ENCODE peak calls at places on chromosomes 11 and 22, in nine cellular contexts. Z, X, R, L, S, I, W, K and E are unnamed samples.

GRCh38 chr22:40346178-40347064 is at the start of gene ADSL:
- DNase-seq in Z (peak), X (no peak), R (peak), L (peak), S (no peak), I (peak), W (peak), K (peak), E (peak)

GRCh38 chr11:124717421-124717785 is 22.3 kb upstream of the NRGN start:
- DNase-seq in Z (no peak), X (peak), R (no peak), L (no peak), S (no peak), I (no peak), W (no peak), K (no peak), E (no peak)

GRCh38 chr11:47378011-47378835 is at the start of gene SPI1:
- DNase-seq in Z (no peak), X (no peak), R (no peak), L (peak), S (no peak), I (no peak), W (peak), K (peak), E (peak)

GRCh38 chr11:132024587-132025295 is 654.3 kb downstream of the NTM start:
- DNase-seq in Z (no peak), X (peak), R (no peak), L (peak), S (peak), I (no peak), W (no peak), K (no peak), E (no peak)

GRCh38 chr22:23180301-23180892 is at the start of gene BCR:
- DNase-seq in Z (peak), X (no peak), R (peak), L (no peak), S (no peak), I (peak), W (peak), K (peak), E (no peak)

GRCh38 chr22:33659423-33659822 is 260.9 kb downstream of the LARGE1 start:
- DNase-seq in Z (no peak), X (no peak), R (no peak), L (no peak), S (no peak), I (no peak), W (no peak), K (peak), E (no peak)

GRCh38 chr22:48575567-48576332 is 1251.9 kb downstream of the BRD1 start:
- DNase-seq in Z (no peak), X (no peak), R (no peak), L (no peak), S (no peak), I (no peak), W (no peak), K (no peak), E (no peak)

GRCh38 chr11:93585758-93586157 is 42.6 kb upstream of the SMCO4 start:
- DNase-seq in Z (no peak), X (no peak), R (peak), L (no peak), S (peak), I (peak), W (no peak), K (no peak), E (no peak)

GRCh38 chr11:131811380-131811779 is 441.0 kb downstream of the NTM start:
- DNase-seq in Z (peak), X (peak), R (no peak), L (no peak), S (no peak), I (no peak), W (no peak), K (no peak), E (no peak)

GRCh38 chr11:16909375-16910035 is 104.7 kb downstream of the PLEKHA7 start:
- DNase-seq in Z (no peak), X (no peak), R (no peak), L (peak), S (no peak), I (no peak), W (no peak), K (no peak), E (peak)

GRCh38 chr11:36657610-36658225 is 59.7 kb upstream of the RAG2 start:
- DNase-seq in Z (peak), X (no peak), R (no peak), L (no peak), S (no peak), I (no peak), W (no peak), K (no peak), E (no peak)

GRCh38 chr11:77658213-77659013 is 20.8 kb upstream of the CLNS1A start:
- DNase-seq in Z (no peak), X (no peak), R (no peak), L (no peak), S (peak), I (no peak), W (no peak), K (no peak), E (no peak)

GRCh38 chr22:45865561-45866397 is 111.2 kb downstream of the WNT7B start:
- DNase-seq in Z (no peak), X (no peak), R (no peak), L (no peak), S (no peak), I (no peak), W (no peak), K (peak), E (no peak)

GRCh38 chr11:72069787-72070251 is 10.5 kb downstream of the NUMA1 start:
- DNase-seq in Z (no peak), X (no peak), R (peak), L (no peak), S (no peak), I (peak), W (peak), K (peak), E (no peak)

GRCh38 chr22:26471522-26471921 is 12.1 kb downstream of the HPS4 start:
- DNase-seq in Z (no peak), X (peak), R (peak), L (no peak), S (peak), I (peak), W (no peak), K (no peak), E (no peak)

GRCh38 chr11:1563697-1564534 is 8.2 kb downstream of the DUSP8 start:
- DNase-seq in Z (no peak), X (no peak), R (no peak), L (no peak), S (no peak), I (no peak), W (no peak), K (no peak), E (no peak)

GRCh38 chr11:76302707-76303395 is 78.1 kb downstream of the THAP12 start:
- DNase-seq in Z (no peak), X (no peak), R (no peak), L (no peak), S (no peak), I (no peak), W (no peak), K (no peak), E (no peak)

GRCh38 chr22:39658367-39658766 is 87.8 kb downstream of the CACNA1I start:
- DNase-seq in Z (peak), X (no peak), R (no peak), L (no peak), S (no peak), I (peak), W (peak), K (no peak), E (no peak)

GRCh38 chr11:84899134-84899533 is 728.0 kb downstream of the DLG2 start:
- DNase-seq in Z (no peak), X (no peak), R (no peak), L (no peak), S (no peak), I (no peak), W (no peak), K (no peak), E (no peak)

GRCh38 chr11:2261436-2262230 is 8.8 kb downstream of the ASCL2 start:
- DNase-seq in Z (no peak), X (no peak), R (no peak), L (no peak), S (no peak), I (no peak), W (no peak), K (no peak), E (no peak)

GRCh38 chr22:28940441-28940840 is 57.1 kb downstream of the ZNRF3 start:
- DNase-seq in Z (no peak), X (no peak), R (no peak), L (no peak), S (no peak), I (no peak), W (no peak), K (no peak), E (no peak)

GRCh38 chr11:114891911-114892310 is 213.6 kb downstream of the NXPE2 start:
- DNase-seq in Z (no peak), X (no peak), R (no peak), L (no peak), S (no peak), I (no peak), W (no peak), K (no peak), E (no peak)

GRCh38 chr11:115179647-115180046 is 324.6 kb downstream of the CADM1 start:
- DNase-seq in Z (no peak), X (no peak), R (no peak), L (no peak), S (no peak), I (no peak), W (no peak), K (no peak), E (no peak)

GRCh38 chr11:64148200-64148916 is 17.6 kb downstream of the MACROD1 start:
- DNase-seq in Z (peak), X (peak), R (peak), L (no peak), S (peak), I (peak), W (peak), K (peak), E (no peak)

GRCh38 chr11:44564653-44565007 is 833 bp upstream of the CD82 start:
- DNase-seq in Z (no peak), X (peak), R (peak), L (no peak), S (peak), I (no peak), W (no peak), K (peak), E (no peak)

DNA sequence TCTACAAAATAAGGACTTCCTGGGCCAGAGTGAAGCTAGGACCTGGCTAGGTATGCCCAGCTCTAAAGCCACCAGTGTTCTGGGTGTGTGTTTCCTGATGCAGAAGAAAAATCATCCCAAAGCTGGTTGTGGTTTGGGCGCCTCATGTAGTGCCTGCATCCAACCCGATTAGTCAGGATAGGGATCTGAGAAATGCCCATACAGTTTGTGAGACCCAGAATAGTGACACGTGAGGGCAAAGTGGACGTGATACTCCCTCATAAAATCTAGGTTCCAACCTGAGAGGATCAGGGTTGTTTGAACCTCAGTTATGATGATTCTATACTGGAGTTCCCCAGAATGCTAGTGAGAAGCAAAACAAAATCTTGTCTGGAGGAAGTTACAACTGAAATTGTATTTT is 238.4 kb downstream of the TBC1D22A start:
- DNase-seq in Z (no peak), X (no peak), R (no peak), L (peak), S (no peak), I (no peak), W (no peak), K (no peak), E (peak)
- H3K4me3 ChIP-seq in Z (no peak), X (no peak), R (no peak), L (peak), S (no peak), I (no peak), W (no peak), K (no peak), E (no peak)

GRCh38 chr22:37735054-37735453 is 38.2 kb downstream of the TRIOBP start:
- DNase-seq in Z (no peak), X (no peak), R (peak), L (no peak), S (no peak), I (peak), W (no peak), K (peak), E (no peak)
- TF ChIP-seq CTCF in Z (no peak), X (no peak), R (peak), L (no peak), S (peak), I (peak), W (peak), K (no peak), E (peak)

DNA sequence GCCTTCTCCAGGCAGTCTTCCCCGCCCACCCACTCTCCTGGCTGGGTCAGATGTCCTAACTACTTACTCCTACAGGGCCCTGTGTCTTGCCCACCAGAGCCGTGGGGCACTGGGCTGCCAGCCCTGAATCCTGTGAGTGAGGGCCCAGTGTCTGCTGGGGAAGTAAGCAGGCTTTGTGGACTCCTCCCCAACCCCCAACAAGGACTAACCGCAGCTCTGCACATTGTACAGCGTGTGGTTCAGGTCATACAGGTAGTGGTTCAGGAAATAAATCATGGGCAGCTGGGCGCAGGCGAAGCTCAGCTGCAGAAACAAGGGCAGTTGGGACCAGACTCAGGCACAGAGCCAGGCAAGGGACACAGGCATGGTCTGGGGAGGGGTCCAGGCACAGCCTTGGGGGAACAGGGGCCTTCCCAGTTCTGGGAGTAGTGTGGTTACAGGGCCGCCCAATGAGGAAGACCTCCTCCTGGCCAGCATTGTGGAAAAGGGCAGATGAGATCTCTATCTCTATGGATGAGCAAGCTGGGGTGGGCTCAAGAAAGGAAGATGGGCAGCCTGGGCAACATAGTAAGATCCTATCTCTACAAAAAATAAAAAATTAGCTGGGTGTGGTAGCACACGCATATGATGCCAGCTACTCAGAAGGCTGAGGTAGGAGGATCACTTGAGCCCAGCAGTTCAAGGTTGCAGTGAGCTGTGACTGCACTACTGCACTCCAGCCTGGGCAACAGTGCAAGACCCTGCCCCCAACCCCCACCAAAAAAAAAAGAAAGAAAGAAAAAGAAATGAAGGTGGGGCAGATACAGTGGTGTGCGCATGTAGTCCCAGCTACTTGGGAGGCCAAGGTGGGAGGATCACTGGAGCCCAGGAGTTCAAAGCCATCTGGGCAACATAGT is 5.5 kb downstream of the UNC93B1 start:
- DNase-seq in Z (no peak), X (no peak), R (no peak), L (no peak), S (no peak), I (no peak), W (peak), K (no peak), E (no peak)
- H3K4me3 ChIP-seq in Z (no peak), X (no peak), R (no peak), L (no peak), S (no peak), I (no peak), W (no peak), K (no peak), E (no peak)

GRCh38 chr11:75144716-75145014 is 6.2 kb upstream of the SLCO2B1 start:
- DNase-seq in Z (no peak), X (no peak), R (no peak), L (no peak), S (no peak), I (no peak), W (no peak), K (peak), E (no peak)
- TF ChIP-seq CTCF in Z (no peak), X (no peak), R (no peak), L (no peak), S (no peak), I (no peak), W (no peak), K (no peak), E (no peak)

GRCh38 chr22:44586337-44586990 is 88.4 kb upstream of the RTL6 start:
- DNase-seq in Z (no peak), X (no peak), R (peak), L (no peak), S (no peak), I (no peak), W (no peak), K (peak), E (no peak)
- H3K4me3 ChIP-seq in Z (no peak), X (no peak), R (no peak), L (no peak), S (no peak), I (no peak), W (no peak), K (no peak), E (no peak)